ENCODE peak calls at places on chromosomes 12 and 14, in ten cellular contexts. Y is mammary epithelial cell; J is colonic mucosa; H is left lung; S is tibial artery; N is fibroblast of mammary gland; A is bronchial epithelial cell; M is Panc1; Q is CD8-positive, alpha-beta T cell; C is body of pancreas. T is an unnamed sample.

GRCh38 chr14:93137864-93138263 is 22.1 kb upstream of the ITPK1 start:
- DNase-seq in Y (peak; percentile 13), J (peak; percentile 86), H (peak; percentile 88), S (no peak), N (no peak), A (no peak), M (no peak), Q (no peak), C (peak; percentile 92), T (no peak)

GRCh38 chr12:104455594-104456416 is 943 bp upstream of the CHST11 start:
- DNase-seq in Y (no peak), J (no peak), H (no peak), S (no peak), N (no peak), A (peak; percentile 20), M (no peak), Q (no peak), C (no peak), T (no peak)

GRCh38 chr14:105492966-105493871 is 2.2 kb downstream of the TEDC1 start:
- DNase-seq in Y (no peak), J (no peak), H (peak; percentile 76), S (peak; percentile 66), N (no peak), A (no peak), M (no peak), Q (no peak), C (peak; percentile 21), T (no peak)

GRCh38 chr12:9699898-9700605 is 30.5 kb downstream of the CLEC2D start:
- DNase-seq in Y (peak; percentile 13), J (no peak), H (no peak), S (no peak), N (peak; percentile 5), A (peak; percentile 45), M (no peak), Q (no peak), C (no peak), T (no peak)

GRCh38 chr14:87014854-87015253 is 978.1 kb downstream of the GALC start:
- DNase-seq in Y (no peak), J (no peak), H (no peak), S (no peak), N (no peak), A (peak; percentile 8), M (no peak), Q (no peak), C (no peak), T (no peak)

GRCh38 chr14:41925409-41925808 is 318.7 kb downstream of the LRFN5 start:
- DNase-seq in Y (no peak), J (no peak), H (no peak), S (no peak), N (peak; percentile 31), A (peak; percentile 1), M (peak; percentile 17), Q (no peak), C (no peak), T (no peak)

GRCh38 chr14:59585891-59586554 is 9.4 kb upstream of the CCDC175 start:
- DNase-seq in Y (no peak), J (no peak), H (no peak), S (no peak), N (no peak), A (peak; percentile 55), M (no peak), Q (no peak), C (no peak), T (no peak)

GRCh38 chr14:34775342-34775741 is 60.9 kb upstream of the CFL2 start:
- DNase-seq in Y (no peak), J (no peak), H (no peak), S (no peak), N (no peak), A (no peak), M (no peak), Q (no peak), C (no peak), T (no peak)

GRCh38 chr14:89952581-89952980 is 1.9 kb downstream of the EFCAB11 start:
- DNase-seq in Y (no peak), J (no peak), H (no peak), S (no peak), N (no peak), A (no peak), M (no peak), Q (no peak), C (no peak), T (no peak)

GRCh38 chr14:58401587-58401986 is 5.9 kb downstream of the TOMM20L start:
- DNase-seq in Y (no peak), J (no peak), H (no peak), S (no peak), N (no peak), A (no peak), M (no peak), Q (no peak), C (no peak), T (no peak)
- H3K4me3 ChIP-seq in Y (no peak overlapping the region), J (no peak overlapping the region), H (no peak overlapping the region), S (no peak overlapping the region), N (no peak overlapping the region), A (no peak overlapping the region), M (no peak overlapping the region), Q (no peak overlapping the region), C (no peak overlapping the region), T (no peak overlapping the region)

GRCh38 chr12:25533150-25533549 is 19.9 kb downstream of the LMNTD1 start:
- DNase-seq in Y (no peak), J (no peak), H (no peak), S (no peak), N (no peak), A (no peak), M (no peak), Q (no peak), C (no peak), T (no peak)
- TF ChIP-seq CTCF in Y (no peak), J (no peak), H (no peak), S (no peak), N (no peak), A (no peak), M (no peak), Q (no peak), C (no peak), T (no peak)

GRCh38 chr14:100083706-100084105 is 18.5 kb downstream of the EVL start:
- DNase-seq in Y (peak; percentile 95), J (no peak), H (no peak), S (no peak), N (no peak), A (peak; percentile 99), M (no peak), Q (no peak), C (no peak), T (no peak)

GRCh38 chr14:100082723-100083122 is 17.5 kb downstream of the EVL start:
- DNase-seq in Y (no peak), J (no peak), H (no peak), S (no peak), N (no peak), A (no peak), M (no peak), Q (peak; percentile 46), C (no peak), T (no peak)

GRCh38 chr14:100080206-100080605 is 15.0 kb downstream of the EVL start:
- DNase-seq in Y (no peak), J (no peak), H (no peak), S (no peak), N (no peak), A (no peak), M (no peak), Q (peak; percentile 36), C (no peak), T (no peak)

GRCh38 chr14:100084591-100084990 is 19.4 kb downstream of the EVL start:
- DNase-seq in Y (no peak), J (no peak), H (no peak), S (no peak), N (no peak), A (no peak), M (no peak), Q (peak; percentile 35), C (no peak), T (no peak)

DNA sequence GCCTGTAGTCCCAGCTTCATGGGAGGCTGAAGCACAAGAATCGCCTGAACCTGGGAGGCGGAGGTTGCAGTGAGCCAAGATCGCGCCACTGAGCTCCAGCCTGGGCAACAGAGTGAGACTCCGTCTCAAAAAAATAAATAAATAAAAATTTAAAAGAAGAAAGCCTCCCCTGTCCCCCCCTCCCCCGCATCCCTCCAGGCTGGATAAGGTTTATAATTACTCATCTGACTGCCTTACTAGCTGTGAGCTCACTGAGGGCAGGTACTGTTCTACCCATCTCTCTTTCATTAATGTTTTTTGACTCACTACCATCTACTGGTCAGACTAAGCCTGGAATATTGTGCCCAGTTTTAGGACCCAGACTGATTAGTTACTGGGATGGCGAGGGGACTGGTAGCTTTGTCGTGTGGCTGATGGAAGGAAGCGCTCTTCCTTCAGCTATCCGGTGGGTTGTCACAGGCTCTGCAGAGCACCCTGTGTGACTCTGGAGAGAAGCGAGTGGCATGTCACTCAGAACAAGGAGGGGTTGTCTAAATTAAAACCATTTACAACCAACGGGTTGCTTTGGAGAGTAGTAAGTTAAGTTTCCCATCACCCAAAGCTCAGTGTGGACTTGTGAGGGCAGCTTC is 16.9 kb downstream of the EVL start:
- DNase-seq in Y (no peak), J (no peak), H (no peak), S (no peak), N (no peak), A (no peak), M (no peak), Q (peak; percentile 50), C (no peak), T (no peak)
- H3K4me3 ChIP-seq in Y (no peak overlapping the region), J (no peak overlapping the region), H (no peak overlapping the region), S (no peak overlapping the region), N (no peak overlapping the region), A (no peak overlapping the region), M (no peak overlapping the region), Q (peak overlapping the region; percentile 40), C (no peak overlapping the region), T (no peak overlapping the region)

GRCh38 chr12:32450768-32451167 is 51.4 kb downstream of the FGD4 start:
- DNase-seq in Y (no peak), J (peak; percentile 37), H (no peak), S (no peak), N (no peak), A (no peak), M (no peak), Q (no peak), C (no peak), T (no peak)

GRCh38 chr12:32446306-32447119 is 47.2 kb downstream of the FGD4 start:
- DNase-seq in Y (no peak), J (no peak), H (no peak), S (no peak), N (no peak), A (no peak), M (no peak), Q (no peak), C (no peak), T (no peak)

GRCh38 chr12:32450363-32450762 is 51.0 kb downstream of the FGD4 start:
- DNase-seq in Y (no peak), J (no peak), H (no peak), S (no peak), N (no peak), A (no peak), M (no peak), Q (no peak), C (no peak), T (no peak)

GRCh38 chr12:32445356-32445755 is 46.0 kb downstream of the FGD4 start:
- DNase-seq in Y (no peak), J (no peak), H (no peak), S (no peak), N (no peak), A (no peak), M (no peak), Q (no peak), C (no peak), T (no peak)

DNA sequence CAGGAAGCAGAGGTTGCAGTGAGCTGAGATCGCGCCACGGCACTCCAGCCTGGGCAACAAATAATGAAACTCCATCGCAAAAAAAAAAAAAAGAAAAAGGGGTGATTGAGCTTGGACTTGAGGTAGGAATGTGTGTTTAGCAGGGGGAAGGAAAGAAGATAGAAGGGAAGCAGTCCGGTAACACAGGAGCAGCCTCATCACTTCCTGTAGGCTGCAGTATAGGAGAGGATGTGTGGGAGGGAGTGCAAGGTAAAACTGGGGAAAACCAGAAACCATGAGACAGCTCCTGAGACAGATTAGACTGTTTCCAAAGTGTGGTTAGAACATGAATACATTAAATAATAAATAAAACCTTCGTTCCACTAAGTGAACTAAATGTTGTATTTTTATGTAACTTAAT is 49.2 kb downstream of the FGD4 start:
- DNase-seq in Y (peak; percentile 74), J (no peak), H (no peak), S (no peak), N (peak; percentile 19), A (peak; percentile 60), M (no peak), Q (no peak), C (no peak), T (no peak)
- TF ChIP-seq CTCF in Y (peak; percentile 29), J (no peak), H (no peak), S (no peak), N (no peak), A (no peak), M (no peak), Q (no peak), C (no peak), T (no peak)

T was measured in LNCaP clone FGC.